ENCODE peak calls at places on chromosomes 11 and 22, in nine cellular contexts. L, S, Q, P, J, X, R, H and Z are unnamed samples.
A peak's percentile ranks its signal among the peaks of the same experiment; 100 is the strongest.

GRCh38 chr11:61694971-61695706 is 14.9 kb downstream of the DAGLA start:
- DNase-seq in L (no peak), S (peak; percentile 62), Q (no peak), P (no peak), J (no peak), X (no peak), R (no peak), H (no peak), Z (no peak)

GRCh38 chr22:41240377-41241132 is at the start of gene CHADL:
- DNase-seq in L (no peak), S (no peak), Q (no peak), P (no peak), J (no peak), X (no peak), R (no peak), H (no peak), Z (no peak)

GRCh38 chr11:70788247-70789022 is 390.1 kb downstream of the CTTN start:
- DNase-seq in L (peak; percentile 77), S (no peak), Q (no peak), P (peak; percentile 94), J (no peak), X (no peak), R (no peak), H (no peak), Z (peak; percentile 87)

GRCh38 chr11:115488945-115489344 is 15.3 kb downstream of the CADM1 start:
- DNase-seq in L (no peak), S (no peak), Q (no peak), P (peak; percentile 1), J (no peak), X (no peak), R (no peak), H (no peak), Z (no peak)

GRCh38 chr11:124551987-124552386 is 8.5 kb upstream of the OR8B12 start:
- DNase-seq in L (no peak), S (no peak), Q (no peak), P (no peak), J (no peak), X (no peak), R (no peak), H (no peak), Z (no peak)

GRCh38 chr11:82547163-82547560 is 186.5 kb downstream of the FAM181B start:
- DNase-seq in L (no peak), S (no peak), Q (peak; percentile 83), P (no peak), J (no peak), X (no peak), R (no peak), H (no peak), Z (no peak)

GRCh38 chr11:125940145-125940544 is 5.7 kb upstream of the VSIG10L2 start:
- DNase-seq in L (no peak), S (no peak), Q (no peak), P (no peak), J (no peak), X (no peak), R (no peak), H (no peak), Z (no peak)

GRCh38 chr11:380996-381395 is 11.7 kb downstream of the B4GALNT4 start:
- DNase-seq in L (no peak), S (no peak), Q (no peak), P (no peak), J (no peak), X (no peak), R (no peak), H (no peak), Z (no peak)

GRCh38 chr22:46072981-46073682 is 77.2 kb upstream of the PPARA start:
- DNase-seq in L (no peak), S (peak; percentile 13), Q (no peak), P (no peak), J (no peak), X (no peak), R (no peak), H (no peak), Z (no peak)

GRCh38 chr11:74731301-74732094 is at the start of gene CHRDL2:
- DNase-seq in L (peak; percentile 60), S (peak; percentile 49), Q (peak; percentile 10), P (no peak), J (no peak), X (no peak), R (no peak), H (no peak), Z (no peak)

GRCh38 chr11:118322721-118323120 is 18.2 kb downstream of the CD3E start:
- DNase-seq in L (no peak), S (no peak), Q (no peak), P (no peak), J (no peak), X (no peak), R (no peak), H (no peak), Z (no peak)

GRCh38 chr22:24996420-24996952 is 44.0 kb downstream of the KIAA1671 start:
- DNase-seq in L (peak; percentile 45), S (no peak), Q (no peak), P (no peak), J (no peak), X (peak; percentile 55), R (no peak), H (no peak), Z (peak; percentile 71)

GRCh38 chr11:45145083-45145420 is 1.4 kb upstream of the PRDM11 start:
- DNase-seq in L (no peak), S (no peak), Q (no peak), P (no peak), J (no peak), X (no peak), R (no peak), H (no peak), Z (no peak)

GRCh38 chr11:105357764-105358163 is 218.2 kb upstream of the CARD18 start:
- DNase-seq in L (peak; percentile 87), S (no peak), Q (no peak), P (peak; percentile 66), J (no peak), X (no peak), R (no peak), H (no peak), Z (no peak)

GRCh38 chr22:20117656-20118571 is 888 bp upstream of the TRMT2A start:
- DNase-seq in L (peak; percentile 30), S (no peak), Q (no peak), P (peak; percentile 6), J (peak; percentile 52), X (no peak), R (no peak), H (peak; percentile 79), Z (no peak)

GRCh38 chr11:126146454-126147192 is 64.8 kb downstream of the RPUSD4 start:
- DNase-seq in L (no peak), S (no peak), Q (peak; percentile 96), P (no peak), J (no peak), X (peak; percentile 39), R (no peak), H (no peak), Z (no peak)